ENCODE peak calls at places on chromosome 14, in five cellular contexts. One of them, this sample, is unnamed.

GRCh38 chr14:49194067-49194466 is 392.1 kb downstream of the RPS29 start:
- DNase-seq in activated B cell treated with CpG ODN at 0.5 μM for 24 hours: no peak
- DNase-seq in tibial artery: peak
- DNase-seq in CD8-positive, alpha-beta memory T cell: no peak
- DNase-seq in MM.1S: no peak
- DNase-seq in this sample: no peak

GRCh38 chr14:58882577-58883018 is 244.8 kb downstream of the DACT1 start:
- DNase-seq in MM.1S: no peak
- DNase-seq in CD8-positive, alpha-beta memory T cell: no peak
- DNase-seq in tibial artery: no peak
- DNase-seq in activated B cell treated with CpG ODN at 0.5 μM for 24 hours: no peak
- DNase-seq in this sample: no peak

GRCh38 chr14:83816755-83817154 is 1713.2 kb upstream of the FLRT2 start:
- DNase-seq in CD8-positive, alpha-beta memory T cell: no peak
- DNase-seq in tibial artery: no peak
- DNase-seq in MM.1S: no peak
- DNase-seq in activated B cell treated with CpG ODN at 0.5 μM for 24 hours: no peak
- DNase-seq in this sample: no peak

GRCh38 chr14:68084256-68084655 is 264.7 kb downstream of the RAD51B start:
- DNase-seq in MM.1S: no peak
- DNase-seq in activated B cell treated with CpG ODN at 0.5 μM for 24 hours: no peak
- DNase-seq in CD8-positive, alpha-beta memory T cell: no peak
- DNase-seq in tibial artery: no peak
- DNase-seq in this sample: no peak

GRCh38 chr14:45267084-45267483 is 14.1 kb upstream of the MIS18BP1 start:
- DNase-seq in activated B cell treated with CpG ODN at 0.5 μM for 24 hours: no peak
- DNase-seq in CD8-positive, alpha-beta memory T cell: no peak
- DNase-seq in tibial artery: no peak
- DNase-seq in MM.1S: no peak
- DNase-seq in this sample: no peak

GRCh38 chr14:23183479-23183878 is at the start of gene SLC7A8:
- DNase-seq in MM.1S: no peak
- DNase-seq in activated B cell treated with CpG ODN at 0.5 μM for 24 hours: peak
- DNase-seq in tibial artery: peak
- DNase-seq in CD8-positive, alpha-beta memory T cell: peak
- DNase-seq in this sample: no peak

GRCh38 chr14:72822946-72823611 is 70.8 kb downstream of the DPF3 start:
- DNase-seq in CD8-positive, alpha-beta memory T cell: no peak
- DNase-seq in activated B cell treated with CpG ODN at 0.5 μM for 24 hours: no peak
- DNase-seq in tibial artery: no peak
- DNase-seq in MM.1S: no peak
- DNase-seq in this sample: no peak

GRCh38 chr14:52929192-52929807 is 21.6 kb downstream of the FERMT2 start:
- DNase-seq in CD8-positive, alpha-beta memory T cell: no peak
- DNase-seq in activated B cell treated with CpG ODN at 0.5 μM for 24 hours: no peak
- DNase-seq in MM.1S: no peak
- DNase-seq in tibial artery: no peak
- DNase-seq in this sample: no peak

GRCh38 chr14:103224996-103225874 is 102.0 kb downstream of the TNFAIP2 start:
- DNase-seq in CD8-positive, alpha-beta memory T cell: no peak
- DNase-seq in MM.1S: no peak
- DNase-seq in tibial artery: no peak
- DNase-seq in activated B cell treated with CpG ODN at 0.5 μM for 24 hours: no peak
- DNase-seq in this sample: no peak

This sample was measured in CD4-positive, alpha-beta T cell.